ENCODE peak calls at places on chromosomes 3 and 15, in ten cellular contexts. I is endodermal cell, F is cardiac muscle cell, X is astrocyte, B is suprapubic skin, N is pancreas, Q is HL-60, M is IMR-90, T is AG10803, H is HCT116. Z is an unnamed sample.

GRCh38 chr3:64935995-64936394 is 248.2 kb upstream of the ADAMTS9 start:
- DNase-seq in I (no peak), F (no peak), X (peak), B (no peak), N (no peak), Q (no peak), M (no peak), T (no peak), H (no peak), Z (no peak)

GRCh38 chr3:53236112-53236841 is 19.5 kb downstream of the TKT start:
- DNase-seq in I (peak), F (peak), X (peak), B (no peak), N (peak), Q (no peak), M (peak), T (peak), H (peak), Z (peak)

GRCh38 chr3:149848238-149848637 is 35.2 kb downstream of the RNF13 start:
- DNase-seq in I (no peak), F (no peak), X (no peak), B (no peak), N (no peak), Q (peak), M (no peak), T (no peak), H (no peak), Z (no peak)

GRCh38 chr15:85178366-85178765 is 196.7 kb downstream of the PDE8A start:
- DNase-seq in I (no peak), F (no peak), X (no peak), B (no peak), N (no peak), Q (no peak), M (no peak), T (no peak), H (no peak), Z (no peak)

GRCh38 chr15:67882487-67883227 is 42.8 kb upstream of the RNU6-1 start:
- DNase-seq in I (no peak), F (no peak), X (no peak), B (no peak), N (no peak), Q (no peak), M (peak), T (no peak), H (no peak), Z (peak)

GRCh38 chr3:10968390-10968789 is 24.2 kb upstream of the SLC6A1 start:
- DNase-seq in I (peak), F (no peak), X (no peak), B (no peak), N (no peak), Q (no peak), M (no peak), T (no peak), H (no peak), Z (peak)

GRCh38 chr15:74793135-74794028 is 11.5 kb downstream of the CSK start:
- DNase-seq in I (peak), F (no peak), X (no peak), B (no peak), N (no peak), Q (no peak), M (no peak), T (no peak), H (no peak), Z (peak)

GRCh38 chr3:62095756-62096155 is 277.6 kb downstream of the FEZF2 start:
- DNase-seq in I (no peak), F (no peak), X (no peak), B (no peak), N (no peak), Q (no peak), M (peak), T (no peak), H (no peak), Z (no peak)

GRCh38 chr3:151410891-151411559 is 26.5 kb upstream of the P2RY12 start:
- DNase-seq in I (no peak), F (no peak), X (peak), B (no peak), N (no peak), Q (no peak), M (peak), T (peak), H (no peak), Z (peak)

GRCh38 chr3:177452487-177452886 is 255.2 kb upstream of the TBL1XR1 start:
- DNase-seq in I (no peak), F (no peak), X (peak), B (no peak), N (no peak), Q (no peak), M (peak), T (peak), H (no peak), Z (peak)

GRCh38 chr3:125123455-125123854 is 67.7 kb upstream of the HEG1 start:
- DNase-seq in I (no peak), F (no peak), X (peak), B (peak), N (no peak), Q (no peak), M (no peak), T (no peak), H (no peak), Z (no peak)

GRCh38 chr3:53729618-53730017 is 116.6 kb downstream of the CHDH start:
- DNase-seq in I (no peak), F (no peak), X (no peak), B (no peak), N (no peak), Q (no peak), M (no peak), T (peak), H (no peak), Z (no peak)

GRCh38 chr15:67594793-67595192 is 52.3 kb downstream of the MAP2K5 start:
- DNase-seq in I (no peak), F (no peak), X (no peak), B (no peak), N (no peak), Q (no peak), M (no peak), T (no peak), H (no peak), Z (no peak)

GRCh38 chr3:46361408-46362283 is 7.7 kb downstream of the CCR2 start:
- DNase-seq in I (no peak), F (no peak), X (no peak), B (no peak), N (no peak), Q (peak), M (no peak), T (peak), H (no peak), Z (no peak)

GRCh38 chr3:15263120-15263519 is 57.1 kb downstream of the CAPN7 start:
- DNase-seq in I (no peak), F (no peak), X (no peak), B (no peak), N (no peak), Q (no peak), M (no peak), T (no peak), H (no peak), Z (no peak)

DNA sequence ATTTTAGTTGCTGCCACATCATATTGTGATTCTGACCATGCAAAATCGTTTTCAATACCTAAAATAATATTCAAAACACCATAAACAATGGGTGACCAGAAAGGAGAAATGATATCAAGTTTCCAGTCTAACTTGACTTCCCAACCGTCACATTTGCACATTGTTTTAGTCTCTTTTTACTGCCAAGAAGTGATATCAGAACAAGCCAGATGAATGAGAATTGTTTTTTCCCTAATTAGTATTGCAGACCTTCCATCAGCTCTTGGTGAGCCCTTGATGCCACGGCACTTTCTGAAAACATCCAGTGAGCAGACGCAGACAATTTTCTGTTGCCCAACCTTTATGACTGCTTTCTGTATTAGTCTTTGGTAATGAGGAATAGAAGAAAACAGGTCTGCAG is 62.5 kb downstream of the SPATA16 start:
- DNase-seq in I (no peak), F (no peak), X (no peak), B (no peak), N (no peak), Q (no peak), M (no peak), T (no peak), H (no peak), Z (no peak)
- H3K4me3 ChIP-seq in I (no peak), F (no peak), X (no peak), B (no peak), N (no peak), Q (no peak), M (no peak), T (no peak), H (no peak), Z (no peak)

GRCh38 chr15:69723404-69724097 is 270.9 kb downstream of the RPLP1 start:
- DNase-seq in I (peak), F (peak), X (no peak), B (no peak), N (no peak), Q (no peak), M (no peak), T (no peak), H (no peak), Z (no peak)
- TF ChIP-seq CTCF in I (peak), F (peak), X (no peak), B (no peak), N (no peak), Q (no peak), M (no peak), T (peak), H (peak), Z (peak)

GRCh38 chr3:32837789-32838188 is 20.0 kb downstream of the TRIM71 start:
- DNase-seq in I (peak), F (no peak), X (no peak), B (no peak), N (no peak), Q (no peak), M (no peak), T (no peak), H (no peak), Z (no peak)

GRCh38 chr3:32836601-32837000 is 18.8 kb downstream of the TRIM71 start:
- DNase-seq in I (no peak), F (no peak), X (no peak), B (no peak), N (no peak), Q (no peak), M (no peak), T (no peak), H (no peak), Z (no peak)

GRCh38 chr3:32835943-32836342 is 18.1 kb downstream of the TRIM71 start:
- DNase-seq in I (peak), F (no peak), X (no peak), B (no peak), N (no peak), Q (no peak), M (no peak), T (no peak), H (no peak), Z (no peak)

GRCh38 chr3:32839714-32840085 is 21.9 kb downstream of the TRIM71 start:
- DNase-seq in I (no peak), F (no peak), X (no peak), B (no peak), N (no peak), Q (no peak), M (no peak), T (no peak), H (no peak), Z (no peak)

GRCh38 chr3:32837366-32837765 is 19.6 kb downstream of the TRIM71 start:
- DNase-seq in I (no peak), F (no peak), X (no peak), B (no peak), N (no peak), Q (no peak), M (no peak), T (no peak), H (no peak), Z (no peak)
- H3K4me3 ChIP-seq in I (peak), F (no peak), X (no peak), B (no peak), N (no peak), Q (no peak), M (no peak), T (no peak), H (no peak), Z (no peak)

GRCh38 chr3:126342991-126343661 is 14.1 kb downstream of the KLF15 start:
- DNase-seq in I (peak), F (peak), X (peak), B (peak), N (peak), Q (no peak), M (peak), T (peak), H (no peak), Z (peak)
- TF ChIP-seq CTCF in I (peak), F (no peak), X (no peak), B (no peak), N (no peak), Q (no peak), M (no peak), T (no peak), H (peak), Z (peak)

DNA sequence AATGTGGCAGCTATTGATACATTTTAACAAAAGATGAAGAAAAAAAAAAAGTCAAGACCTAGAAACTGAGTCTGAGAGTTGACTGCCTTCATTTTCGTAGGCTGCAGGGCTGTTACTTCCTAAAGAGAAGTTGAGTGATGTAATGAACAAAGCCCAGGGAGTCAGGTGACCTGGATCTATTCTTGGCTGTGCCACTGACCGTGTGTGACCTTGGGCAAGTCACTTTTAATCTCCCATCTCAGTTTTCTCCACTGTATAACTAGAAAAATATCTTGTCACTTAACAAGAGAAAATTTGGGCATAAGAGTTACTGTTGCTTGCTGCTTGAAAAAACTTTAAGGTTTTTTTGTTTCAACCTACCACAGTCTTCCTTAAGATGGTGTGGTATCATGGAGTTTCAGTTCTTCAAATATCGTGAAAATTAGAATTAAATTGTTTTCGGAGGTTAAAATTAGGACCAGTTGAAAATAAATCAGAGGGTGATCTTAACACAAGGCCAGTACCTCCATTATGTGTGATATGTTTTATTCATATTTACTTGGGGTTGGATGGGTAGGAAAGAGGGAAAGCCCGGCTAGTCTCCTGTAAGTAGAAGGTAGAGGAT is 5.8 kb downstream of the FMN1 start:
- DNase-seq in I (no peak), F (no peak), X (no peak), B (no peak), N (no peak), Q (peak), M (no peak), T (no peak), H (no peak), Z (no peak)
- H3K4me3 ChIP-seq in I (no peak), F (no peak), X (no peak), B (no peak), N (no peak), Q (no peak), M (no peak), T (no peak), H (no peak), Z (no peak)

GRCh38 chr3:164550857-164551256 is 527.4 kb downstream of the SI start:
- DNase-seq in I (no peak), F (no peak), X (no peak), B (no peak), N (no peak), Q (no peak), M (no peak), T (no peak), H (no peak), Z (no peak)
- TF ChIP-seq CTCF in I (peak), F (no peak), X (no peak), B (no peak), N (no peak), Q (no peak), M (no peak), T (no peak), H (peak), Z (no peak)

DNA sequence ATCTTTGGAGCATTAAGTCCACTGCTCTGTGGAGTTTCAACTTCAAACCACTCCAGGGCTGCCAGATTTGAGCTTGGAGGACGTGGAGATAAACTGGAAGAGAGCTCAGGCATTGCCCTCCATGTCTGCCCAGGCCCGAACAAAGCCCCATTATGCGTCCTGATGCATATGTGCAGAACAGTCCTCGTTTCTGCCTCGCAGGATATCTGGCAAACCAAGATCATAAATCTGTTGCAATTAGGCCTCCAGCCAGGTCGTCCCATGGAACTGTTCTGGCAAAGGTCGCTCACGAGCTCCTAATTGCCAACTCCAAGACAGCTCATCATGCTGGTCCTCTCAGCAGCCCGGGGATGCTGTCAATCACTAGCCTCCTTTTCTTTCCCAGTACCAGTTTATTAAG is 91.2 kb downstream of the SEMA5B start:
- DNase-seq in I (no peak), F (no peak), X (no peak), B (no peak), N (no peak), Q (no peak), M (no peak), T (no peak), H (no peak), Z (no peak)
- H3K4me3 ChIP-seq in I (no peak), F (no peak), X (no peak), B (no peak), N (no peak), Q (no peak), M (no peak), T (no peak), H (no peak), Z (no peak)

GRCh38 chr3:31724681-31725080 is 192.0 kb downstream of the STT3B start:
- DNase-seq in I (no peak), F (no peak), X (no peak), B (no peak), N (no peak), Q (no peak), M (peak), T (peak), H (no peak), Z (peak)
- TF ChIP-seq CTCF in I (peak), F (peak), X (peak), B (no peak), N (no peak), Q (peak), M (peak), T (peak), H (peak), Z (peak)

GRCh38 chr3:42652611-42653302 is 740 bp upstream of the ZBTB47 start:
- DNase-seq in I (peak), F (no peak), X (peak), B (peak), N (peak), Q (peak), M (peak), T (peak), H (peak), Z (peak)
- H3K4me3 ChIP-seq in I (peak), F (no peak), X (peak), B (peak), N (no peak), Q (peak), M (peak), T (peak), H (peak), Z (peak)

Z was measured in choroid plexus epithelial cell.